ENCODE peak calls at places on chromosomes 1 and 21, in eight cellular contexts. M, Q, G, D, V, A, O and J are unnamed samples.

GRCh38 chr1:62397301-62397700 is 39.5 kb upstream of the USP1 start:
- DNase-seq in M (peak), Q (no peak), G (no peak), D (no peak), V (no peak), A (no peak), O (no peak), J (no peak)

GRCh38 chr21:39885119-39885848 is 18.0 kb downstream of the PCP4 start:
- DNase-seq in M (no peak), Q (peak), G (no peak), D (peak), V (no peak), A (no peak), O (no peak), J (no peak)

GRCh38 chr1:207454046-207454964 is at the start of gene CR2:
- DNase-seq in M (peak), Q (no peak), G (peak), D (peak), V (peak), A (peak), O (peak), J (no peak)

GRCh38 chr1:31627930-31628421 is 10.5 kb downstream of the HCRTR1 start:
- DNase-seq in M (no peak), Q (peak), G (peak), D (no peak), V (no peak), A (no peak), O (no peak), J (no peak)

GRCh38 chr1:40257313-40257687 is 736 bp upstream of the ZMPSTE24 start:
- DNase-seq in M (no peak), Q (no peak), G (no peak), D (no peak), V (no peak), A (no peak), O (no peak), J (no peak)

GRCh38 chr1:44604167-44604955 is 69.9 kb downstream of the TMEM53 start:
- DNase-seq in M (no peak), Q (no peak), G (no peak), D (no peak), V (no peak), A (no peak), O (no peak), J (no peak)

GRCh38 chr1:236997882-236998281 is 6.4 kb downstream of the MT1HL1 start:
- DNase-seq in M (no peak), Q (no peak), G (no peak), D (no peak), V (no peak), A (no peak), O (no peak), J (no peak)

GRCh38 chr1:171852273-171852672 is 11.0 kb downstream of the DNM3 start:
- DNase-seq in M (peak), Q (no peak), G (no peak), D (no peak), V (peak), A (no peak), O (no peak), J (peak)

GRCh38 chr1:41925712-41926111 is 7.0 kb upstream of the HIVEP3 start:
- DNase-seq in M (no peak), Q (no peak), G (no peak), D (no peak), V (no peak), A (no peak), O (no peak), J (no peak)

GRCh38 chr1:36486436-36487335 is 4.0 kb upstream of the CSF3R start:
- DNase-seq in M (no peak), Q (peak), G (peak), D (no peak), V (no peak), A (no peak), O (no peak), J (no peak)

GRCh38 chr1:81670286-81670685 is 130.4 kb upstream of the ADGRL2 start:
- DNase-seq in M (peak), Q (peak), G (peak), D (peak), V (peak), A (no peak), O (no peak), J (no peak)

GRCh38 chr1:214548988-214549387 is 2.4 kb downstream of the PTPN14 start:
- DNase-seq in M (peak), Q (no peak), G (peak), D (peak), V (peak), A (no peak), O (no peak), J (peak)

GRCh38 chr1:81681570-81681969 is 119.2 kb upstream of the ADGRL2 start:
- DNase-seq in M (peak), Q (no peak), G (no peak), D (no peak), V (peak), A (no peak), O (no peak), J (no peak)